ENCODE peak calls at places on chromosome 19, in nine cellular contexts. I is T-helper 2 cell; O is M059J; Z is upper lobe of right lung; V is type B pancreatic cell; E is mucosa of descending colon; P is activated gamma-delta T cell treated with anti-CD3 and anti-CD28 coated beads, Interleukin-2, amount 50 U/mL, for 16 hours; Y is NK-92 treated with Interleukin-12 subunit alpha and Interleukin-12 subunit beta, amount 100 ng/mL, for 24 hours; B is stimulated activated CD4-positive, alpha-beta T cell treated with anti-CD3 and anti-CD28 coated beads, TNF-alpha, amount 100 ng/mL, for 24 hours. X is an unnamed sample.

GRCh38 chr19:18023596-18024212 is 15.7 kb downstream of the ARRDC2 start:
- DNase-seq in Y (no peak), E (peak), P (no peak), B (peak), Z (peak), O (no peak), I (peak), V (no peak), X (no peak)

GRCh38 chr19:13151605-13152355 is 1.6 kb downstream of the IER2 start:
- DNase-seq in Z (peak), V (peak), Y (peak), E (peak), O (peak), B (peak), P (peak), I (peak), X (peak)

GRCh38 chr19:55172741-55173140 is 6.3 kb upstream of the DNAAF3 start:
- DNase-seq in P (no peak), E (no peak), V (no peak), I (no peak), Y (no peak), Z (no peak), O (peak), B (no peak), X (peak)

GRCh38 chr19:958967-959685 is 25.0 kb upstream of the WDR18 start:
- DNase-seq in E (no peak), I (no peak), P (no peak), Y (no peak), V (no peak), O (peak), B (peak), Z (no peak), X (no peak)

GRCh38 chr19:35509018-35509652 is 4.3 kb downstream of the DMKN start:
- DNase-seq in P (no peak), E (peak), Y (no peak), O (no peak), B (peak), V (no peak), I (peak), Z (peak), X (no peak)

GRCh38 chr19:11478167-11479089 is 2.4 kb downstream of the ELAVL3 start:
- DNase-seq in E (no peak), Z (no peak), B (no peak), I (no peak), V (no peak), Y (no peak), O (peak), P (no peak), X (no peak)

GRCh38 chr19:30085394-30085793 is 143.4 kb downstream of the URI1 start:
- DNase-seq in O (peak), Y (no peak), E (no peak), Z (peak), P (no peak), I (peak), V (no peak), B (no peak), X (no peak)

GRCh38 chr19:54523403-54523802 is 20.8 kb downstream of the LAIR2 start:
- DNase-seq in O (peak), I (peak), Y (no peak), P (no peak), E (no peak), Z (no peak), V (no peak), B (peak), X (peak)

GRCh38 chr19:1942934-1943555 is 2.1 kb downstream of the CSNK1G2 start:
- DNase-seq in V (peak), E (no peak), B (no peak), I (no peak), Z (no peak), O (no peak), Y (no peak), P (no peak), X (no peak)

GRCh38 chr19:39858541-39858940 is 12.4 kb upstream of the FBL start:
- DNase-seq in Z (peak), V (no peak), I (no peak), Y (no peak), O (no peak), E (peak), B (no peak), P (no peak), X (no peak)

GRCh38 chr19:13692096-13692495 is 72.2 kb upstream of the MRI1 start:
- DNase-seq in E (no peak), P (no peak), Z (no peak), V (no peak), O (peak), B (no peak), Y (no peak), I (no peak), X (peak)

GRCh38 chr19:7331446-7331845 is 17.3 kb upstream of the ARHGEF18 start:
- DNase-seq in I (no peak), B (no peak), Y (no peak), E (no peak), O (no peak), V (no peak), P (no peak), Z (no peak), X (no peak)

GRCh38 chr19:17576758-17577532 is 21.5 kb downstream of the COLGALT1 start:
- DNase-seq in Z (peak), E (peak), O (peak), B (peak), P (no peak), I (peak), V (peak), Y (no peak), X (no peak)

GRCh38 chr19:56671613-56671994 is at the start of gene ZNF835:
- DNase-seq in B (peak), O (peak), Z (peak), Y (no peak), E (peak), V (no peak), I (peak), P (peak), X (no peak)

GRCh38 chr19:18543814-18544475 is 572 bp upstream of the FKBP8 start:
- DNase-seq in E (peak), I (peak), P (peak), B (peak), V (no peak), O (peak), Y (peak), Z (peak), X (no peak)

GRCh38 chr19:51794865-51795490 is at the start of gene FPR3:
- DNase-seq in V (no peak), P (no peak), O (no peak), B (no peak), E (no peak), I (no peak), Z (no peak), Y (no peak), X (no peak)

GRCh38 chr19:16584825-16585801 is 12.9 kb upstream of the SLC35E1 start:
- DNase-seq in Y (no peak), O (no peak), B (no peak), E (no peak), V (no peak), P (no peak), I (peak), Z (no peak), X (no peak)

GRCh38 chr19:49456351-49456750 is 3.3 kb downstream of the ALDH16A1 start:
- DNase-seq in P (no peak), Y (no peak), V (no peak), B (no peak), Z (no peak), I (no peak), E (no peak), O (no peak), X (no peak)

GRCh38 chr19:4713384-4713951 is 10.2 kb downstream of the DPP9 start:
- DNase-seq in P (no peak), V (no peak), Y (no peak), E (peak), I (no peak), B (no peak), O (peak), Z (peak), X (peak)

GRCh38 chr19:49514151-49514550 is 1.7 kb downstream of the FCGRT start:
- DNase-seq in Y (no peak), E (no peak), B (no peak), Z (peak), V (no peak), O (no peak), I (no peak), P (no peak), X (no peak)

GRCh38 chr19:41327499-41328156 is 17.7 kb downstream of the CCDC97 start:
- DNase-seq in P (peak), I (peak), Z (peak), O (peak), B (peak), E (peak), Y (peak), V (no peak), X (no peak)

GRCh38 chr19:34345934-34346333 is 19.1 kb upstream of the GPI start:
- DNase-seq in Z (peak), I (peak), O (peak), V (no peak), B (peak), Y (peak), P (peak), E (peak), X (no peak)

GRCh38 chr19:49390978-49391304 is 2.9 kb downstream of the KASH5 start:
- DNase-seq in B (no peak), I (no peak), P (no peak), O (no peak), Z (no peak), V (no peak), Y (no peak), E (no peak), X (no peak)

GRCh38 chr19:10643968-10644290 is 10.2 kb upstream of the ILF3 start:
- DNase-seq in O (no peak), Z (no peak), V (no peak), B (no peak), P (no peak), Y (no peak), E (no peak), I (no peak), X (no peak)

GRCh38 chr19:35935911-35936737 is at the start of gene LRFN3:
- DNase-seq in P (no peak), I (peak), E (peak), O (peak), Y (no peak), B (peak), V (peak), Z (peak), X (no peak)

GRCh38 chr19:56900573-56901097 is 60.1 kb upstream of the PEG3 start:
- DNase-seq in Y (no peak), B (no peak), Z (no peak), P (no peak), E (no peak), O (no peak), V (no peak), I (no peak), X (no peak)

GRCh38 chr19:21022996-21023395 is 2.5 kb downstream of the ZNF430 start:
- DNase-seq in Y (no peak), B (no peak), Z (no peak), O (peak), P (peak), I (peak), E (no peak), V (no peak), X (no peak)

GRCh38 chr19:21462540-21462939 is 42.9 kb upstream of the ZNF429 start:
- DNase-seq in O (no peak), V (no peak), E (no peak), Z (no peak), B (no peak), P (no peak), Y (no peak), I (no peak), X (no peak)

GRCh38 chr19:28715157-28715556 is 497.8 kb downstream of the UQCRFS1 start:
- DNase-seq in O (no peak), Z (no peak), P (no peak), V (no peak), I (no peak), Y (peak), B (no peak), E (no peak), X (no peak)